ENCODE peak calls at places on chromosomes 6 and 20, in four cellular contexts. U, W, K and P are unnamed samples.

GRCh38 chr20:32509639-32510066 is 75.5 kb downstream of the NOL4L start:
- DNase-seq in U (no peak), W (no peak), K (no peak), P (no peak)

GRCh38 chr20:2141592-2142575 is 40.3 kb downstream of the STK35 start:
- DNase-seq in U (no peak), W (no peak), K (no peak), P (no peak)

GRCh38 chr20:19806806-19807691 is 49.0 kb downstream of the RIN2 start:
- DNase-seq in U (no peak), W (no peak), K (peak), P (no peak)

GRCh38 chr6:158467923-158468322 is 92.0 kb upstream of the TMEM181 start:
- DNase-seq in U (peak), W (no peak), K (no peak), P (no peak)

GRCh38 chr20:38141154-38141888 is 23.7 kb downstream of the TGM2 start:
- DNase-seq in U (no peak), W (no peak), K (no peak), P (no peak)

GRCh38 chr20:20130399-20130798 is 78.1 kb downstream of the CFAP61 start:
- DNase-seq in U (no peak), W (no peak), K (peak), P (no peak)

GRCh38 chr6:148999921-149000589 is 253.2 kb downstream of the UST start:
- DNase-seq in U (no peak), W (no peak), K (no peak), P (no peak)

GRCh38 chr20:20009784-20010253 is 7.3 kb upstream of the NAA20 start:
- DNase-seq in U (peak), W (no peak), K (no peak), P (no peak)

GRCh38 chr20:23248524-23248923 is 102.1 kb upstream of the NXT1 start:
- DNase-seq in U (no peak), W (no peak), K (no peak), P (no peak)

GRCh38 chr6:142850653-142851434 is 94.1 kb downstream of the HIVEP2 start:
- DNase-seq in U (no peak), W (no peak), K (no peak), P (no peak)

GRCh38 chr6:13358486-13358885 is 30.1 kb upstream of the TBC1D7 start:
- DNase-seq in U (no peak), W (no peak), K (no peak), P (no peak)

GRCh38 chr6:167956491-167956890 is 41.0 kb upstream of the KIF25 start:
- DNase-seq in U (no peak), W (no peak), K (no peak), P (no peak)

GRCh38 chr6:44667226-44667625 is 279.7 kb downstream of the CDC5L start:
- DNase-seq in U (peak), W (no peak), K (no peak), P (peak)

GRCh38 chr20:15708984-15709598 is 864.2 kb downstream of the KIF16B start:
- DNase-seq in U (peak), W (peak), K (peak), P (no peak)

GRCh38 chr20:56522311-56522710 is 2.2 kb upstream of the FAM209A start:
- DNase-seq in U (no peak), W (no peak), K (no peak), P (no peak)

GRCh38 chr6:28580484-28580883 is 54.8 kb downstream of the GPX5 start:
- DNase-seq in U (no peak), W (no peak), K (no peak), P (no peak)

GRCh38 chr6:110328231-110328630 is 29.9 kb downstream of the METTL24 start:
- DNase-seq in U (no peak), W (no peak), K (no peak), P (peak)

GRCh38 chr6:34393191-34393967 is 910 bp upstream of the NUDT3 start:
- DNase-seq in U (no peak), W (no peak), K (peak), P (no peak)

GRCh38 chr20:28562510-28562898 is 2695.0 kb upstream of the DEFB115 start:
- DNase-seq in U (no peak), W (no peak), K (no peak), P (peak)

GRCh38 chr6:6927437-6928361 is 180.1 kb upstream of the RREB1 start:
- DNase-seq in U (peak), W (no peak), K (no peak), P (no peak)

GRCh38 chr6:55449219-55449618 is 122.0 kb downstream of the GFRAL start:
- DNase-seq in U (peak), W (no peak), K (no peak), P (no peak)

GRCh38 chr6:31822038-31822821 is 5.3 kb upstream of the HSPA1B start:
- DNase-seq in U (peak), W (peak), K (peak), P (no peak)

GRCh38 chr6:66068907-66069306 is 361.9 kb upstream of the EYS start:
- DNase-seq in U (no peak), W (no peak), K (no peak), P (no peak)

GRCh38 chr6:116010400-116011095 is 50.1 kb downstream of the FRK start:
- DNase-seq in U (peak), W (peak), K (peak), P (peak)

GRCh38 chr20:31566658-31567379 is 38.3 kb upstream of the ID1 start:
- DNase-seq in U (peak), W (peak), K (no peak), P (no peak)

GRCh38 chr6:158645064-158646022 is 800 bp upstream of the DYNLT1 start:
- DNase-seq in U (no peak), W (no peak), K (no peak), P (no peak)

GRCh38 chr20:63522091-63522868 is 1.7 kb downstream of the PPDPF start:
- DNase-seq in U (no peak), W (no peak), K (no peak), P (no peak)

GRCh38 chr6:143545165-143545564 is 33.6 kb upstream of the FUCA2 start:
- DNase-seq in U (no peak), W (no peak), K (no peak), P (no peak)

GRCh38 chr20:21101453-21102251 is 4.5 kb downstream of the LINC00237 start:
- DNase-seq in U (peak), W (no peak), K (no peak), P (no peak)

GRCh38 chr20:15528386-15529111 is 1044.7 kb downstream of the KIF16B start:
- DNase-seq in U (no peak), W (no peak), K (no peak), P (no peak)

GRCh38 chr20:35318502-35319157 is 26.4 kb upstream of the FAM83C start:
- DNase-seq in U (no peak), W (peak), K (peak), P (no peak)

GRCh38 chr6:3372184-3372846 is 84.5 kb downstream of the SLC22A23 start:
- DNase-seq in U (no peak), W (no peak), K (no peak), P (no peak)
- TF ChIP-seq CTCF in U (no peak), W (no peak), K (no peak), P (no peak)

DNA sequence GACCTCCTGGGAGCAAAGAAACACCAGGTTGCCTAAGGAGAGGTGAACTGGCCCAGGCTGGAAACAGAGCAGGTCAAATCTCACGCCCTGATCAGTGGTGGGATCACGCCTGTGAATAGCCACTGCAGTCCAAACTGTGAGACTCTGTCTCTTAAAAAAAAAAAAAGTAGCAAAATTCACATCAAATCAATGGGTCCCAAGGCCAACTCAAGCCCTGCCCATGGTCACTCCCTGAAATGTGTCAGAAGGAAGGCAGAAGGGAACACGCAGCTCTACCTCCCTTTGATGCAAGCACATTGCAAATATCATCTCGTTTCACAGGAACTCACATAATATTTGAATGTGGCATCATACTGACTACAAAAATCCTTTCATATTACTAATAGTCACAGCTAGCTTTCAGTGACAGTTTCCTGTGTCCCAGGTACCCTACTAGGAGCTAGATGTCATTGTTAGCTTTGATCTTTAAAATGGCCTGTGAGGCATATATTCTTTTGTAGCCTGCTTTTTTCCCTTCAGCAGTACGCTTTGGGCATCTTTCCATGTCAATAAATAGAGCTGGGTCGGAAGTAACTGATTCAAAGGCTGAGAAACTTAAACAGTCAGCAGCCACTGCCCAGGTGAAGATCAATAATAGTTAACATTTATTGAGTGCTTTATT is 14.4 kb upstream of the TTPAL start:
- DNase-seq in U (no peak), W (no peak), K (peak), P (no peak)
- TF ChIP-seq CTCF in U (no peak), W (peak), K (no peak), P (no peak)

DNA sequence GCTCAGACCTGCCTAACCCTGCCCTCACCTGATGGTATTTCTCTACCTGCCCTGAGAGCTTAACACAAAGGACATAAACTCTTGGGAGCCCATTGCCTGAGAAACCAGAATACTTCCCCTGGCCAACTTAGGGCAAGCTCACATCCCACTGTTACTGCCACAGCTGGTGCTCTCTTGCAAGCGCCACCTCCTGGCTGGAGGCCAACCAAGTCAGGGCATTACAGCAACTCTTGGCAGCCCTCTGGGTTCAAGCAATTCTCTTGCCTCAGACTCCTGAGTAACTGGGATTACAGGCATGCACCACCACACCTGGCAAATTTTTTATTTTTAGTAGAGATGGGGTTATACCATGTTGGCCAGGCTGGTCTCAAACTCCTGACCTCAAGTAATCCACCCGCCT is 70.1 kb downstream of the HECA start:
- DNase-seq in U (no peak), W (no peak), K (no peak), P (no peak)
- TF ChIP-seq CTCF in U (no peak), W (no peak), K (no peak), P (no peak)

DNA sequence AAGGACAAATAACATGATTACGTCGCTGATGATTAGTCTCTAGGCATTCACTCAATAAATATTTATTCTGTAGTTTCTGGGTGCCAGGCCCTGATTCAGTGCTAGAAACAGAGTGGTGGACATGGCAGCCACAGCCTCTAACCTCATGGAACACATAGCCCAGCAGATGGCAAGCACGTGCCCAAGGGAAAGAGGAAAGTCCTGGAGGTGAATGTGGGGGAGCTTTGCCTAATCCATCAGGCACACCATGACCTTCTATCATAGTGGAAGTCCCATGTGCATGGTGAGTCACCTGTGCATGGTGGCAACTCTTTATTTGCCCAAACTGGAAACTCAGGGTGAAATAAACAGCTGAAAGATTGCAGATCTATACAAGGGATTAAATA is 143.0 kb upstream of the TNFAIP3 start:
- DNase-seq in U (no peak), W (no peak), K (no peak), P (no peak)
- TF ChIP-seq CTCF in U (no peak), W (no peak), K (no peak), P (no peak)

GRCh38 chr6:129472239-129472638 is 237.7 kb downstream of the ARHGAP18 start:
- DNase-seq in U (no peak), W (no peak), K (no peak), P (no peak)

DNA sequence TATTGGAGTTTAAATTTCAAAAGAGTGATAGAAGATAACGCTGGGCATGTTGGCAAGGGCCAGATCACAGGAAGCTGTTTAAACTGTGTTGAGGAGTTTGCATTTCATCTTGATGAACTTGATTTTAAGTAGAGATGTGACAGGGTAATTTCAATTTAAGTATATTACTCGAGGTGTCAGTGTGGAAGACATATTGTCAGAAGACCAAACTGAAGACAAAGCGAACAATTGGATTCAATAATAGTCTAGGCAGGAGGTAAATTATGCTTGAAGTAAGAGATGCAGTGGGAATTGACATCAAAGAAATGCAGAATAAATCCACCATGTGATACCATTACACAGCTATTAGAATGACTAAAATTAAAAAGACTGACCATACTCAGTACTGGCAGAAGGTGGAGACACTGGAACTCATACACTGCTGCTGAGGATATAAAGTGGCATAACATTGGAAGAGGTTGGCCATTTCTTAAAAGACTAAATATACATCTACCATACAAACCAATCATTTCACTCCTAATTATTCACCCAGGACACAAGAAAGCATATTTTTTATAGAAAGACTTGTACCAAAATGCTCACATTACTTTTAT is 240.8 kb downstream of the ARHGAP18 start:
- DNase-seq in U (no peak), W (no peak), K (no peak), P (no peak)
- TF ChIP-seq CTCF in U (no peak), W (no peak), K (no peak), P (no peak)